ENCODE peak calls at places on chromosomes 5 and 9, in four cellular contexts. S is effector CD4-positive, alpha-beta T cell; D is cardiac muscle cell; E is caudate nucleus. H is an unnamed sample.

GRCh38 chr5:133226186-133226585 is 174.4 kb downstream of the HSPA4 start:
- DNase-seq in D (no peak), S (no peak), E (no peak), H (no peak)

GRCh38 chr5:56648460-56649034 is 166.8 kb upstream of the MAP3K1 start:
- DNase-seq in D (no peak), S (no peak), E (no peak), H (no peak)

GRCh38 chr9:36011379-36011778 is 25.3 kb upstream of the RECK start:
- DNase-seq in D (no peak), E (no peak), S (no peak), H (no peak)

GRCh38 chr5:108727639-108728565 is 19.8 kb upstream of the FER start:
- DNase-seq in D (peak), S (peak), E (peak), H (peak)

GRCh38 chr9:91360551-91361293 is 996 bp downstream of the AUH start:
- DNase-seq in D (peak), E (no peak), S (no peak), H (no peak)

GRCh38 chr5:150113047-150113744 is 26.8 kb upstream of the CSF1R start:
- DNase-seq in D (no peak), S (no peak), E (no peak), H (no peak)

GRCh38 chr9:91775011-91775707 is 174.9 kb downstream of the ROR2 start:
- DNase-seq in E (peak), D (peak), S (peak), H (peak)

GRCh38 chr5:107778651-107779050 is 107.9 kb upstream of the EFNA5 start:
- DNase-seq in S (no peak), E (no peak), D (no peak), H (no peak)

GRCh38 chr5:160083012-160083436 is 36.2 kb downstream of the PWWP2A start:
- DNase-seq in E (no peak), D (no peak), S (no peak), H (no peak)

GRCh38 chr5:116467444-116467843 is 107.2 kb downstream of the SEMA6A start:
- DNase-seq in D (no peak), S (no peak), E (no peak), H (no peak)

GRCh38 chr5:160457255-160457654 is 35.6 kb downstream of the PTTG1 start:
- DNase-seq in S (no peak), D (no peak), E (no peak), H (no peak)

GRCh38 chr9:2242778-2243395 is 227.7 kb downstream of the SMARCA2 start:
- DNase-seq in D (no peak), S (no peak), E (no peak), H (peak)

GRCh38 chr5:94480511-94480910 is 137.9 kb downstream of the KIAA0825 start:
- DNase-seq in E (no peak), S (no peak), D (no peak), H (no peak)

GRCh38 chr5:109340351-109340750 is 69.4 kb downstream of the PJA2 start:
- DNase-seq in E (no peak), S (no peak), D (no peak), H (no peak)

GRCh38 chr9:14021871-14022525 is 291.9 kb downstream of the NFIB start:
- DNase-seq in S (no peak), D (no peak), E (no peak), H (no peak)

GRCh38 chr9:134323741-134324358 is 2.4 kb upstream of the RXRA start:
- DNase-seq in S (no peak), D (peak), E (no peak), H (no peak)

GRCh38 chr5:179549973-179550510 is 312 bp upstream of the RUFY1 start:
- DNase-seq in D (no peak), E (no peak), S (no peak), H (peak)

GRCh38 chr9:98785333-98785933 is 10.9 kb downstream of the ANKS6 start:
- DNase-seq in D (no peak), S (no peak), E (no peak), H (no peak)

GRCh38 chr5:89181546-89181945 is 298.6 kb upstream of the MEF2C start:
- DNase-seq in E (no peak), D (no peak), S (no peak), H (no peak)

GRCh38 chr9:3410461-3410860 is 115.3 kb downstream of the RFX3 start:
- DNase-seq in E (no peak), D (no peak), S (no peak), H (no peak)

GRCh38 chr9:134381671-134382505 is 55.6 kb downstream of the RXRA start:
- DNase-seq in D (no peak), S (peak), E (no peak), H (no peak)

GRCh38 chr5:55154893-55155292 is 5.1 kb upstream of the GPX8 start:
- DNase-seq in S (no peak), D (no peak), E (no peak), H (no peak)

GRCh38 chr5:45252991-45253390 is 443.2 kb downstream of the HCN1 start:
- DNase-seq in E (no peak), S (no peak), D (peak), H (no peak)

GRCh38 chr5:15746833-15747232 is 246.9 kb downstream of the FBXL7 start:
- DNase-seq in E (no peak), D (no peak), S (no peak), H (no peak)

GRCh38 chr9:14585730-14586473 is 107.3 kb downstream of the ZDHHC21 start:
- DNase-seq in E (no peak), S (no peak), D (no peak), H (no peak)

GRCh38 chr9:75169623-75170022 is 81.3 kb downstream of the OSTF1 start:
- DNase-seq in E (no peak), D (no peak), S (no peak), H (no peak)

GRCh38 chr9:104951487-104951886 is 23.5 kb upstream of the ABCA1 start:
- DNase-seq in E (no peak), D (no peak), S (no peak), H (no peak)

GRCh38 chr5:11047051-11047450 is 286.0 kb upstream of the DAP start:
- DNase-seq in S (no peak), D (no peak), E (no peak), H (no peak)

GRCh38 chr5:151094861-151095260 is 14.0 kb upstream of the TNIP1 start:
- DNase-seq in S (no peak), E (no peak), D (no peak), H (no peak)

GRCh38 chr5:59532979-59533729 is 360.4 kb downstream of the PDE4D start:
- DNase-seq in E (no peak), S (no peak), D (no peak), H (no peak)

GRCh38 chr9:2286306-2286705 is 271.2 kb downstream of the SMARCA2 start:
- DNase-seq in D (no peak), S (no peak), E (no peak), H (no peak)

GRCh38 chr9:32782476-32783167 is 718 bp upstream of the TMEM215 start:
- DNase-seq in S (no peak), D (peak), E (no peak), H (no peak)